ENCODE peak calls at places on chromosomes 12 and 14, in four cellular contexts. E, M, K and U are unnamed samples.

GRCh38 chr12:33486058-33486457 is 46.4 kb upstream of the SYT10 start:
- DNase-seq in K (no peak), M (no peak), E (no peak), U (no peak)

GRCh38 chr12:132493482-132494178 is 3.7 kb downstream of the FBRSL1 start:
- DNase-seq in K (no peak), M (no peak), E (no peak), U (no peak)

GRCh38 chr14:66955159-66955558 is 234.1 kb upstream of the GARIN2 start:
- DNase-seq in E (no peak), M (no peak), K (no peak), U (no peak)

GRCh38 chr12:90995041-90995440 is 9.7 kb downstream of the EPYC start:
- DNase-seq in E (no peak), K (no peak), M (no peak), U (no peak)

GRCh38 chr12:102406033-102406584 is 74.3 kb downstream of the IGF1 start:
- DNase-seq in M (peak; percentile 60), E (no peak), K (peak; percentile 68), U (no peak)

GRCh38 chr14:37047996-37048395 is 124.4 kb downstream of the SLC25A21 start:
- DNase-seq in E (no peak), K (no peak), M (no peak), U (no peak)

GRCh38 chr12:32273063-32273521 is 126.3 kb upstream of the FGD4 start:
- DNase-seq in E (no peak), K (no peak), M (no peak), U (no peak)

GRCh38 chr12:66352197-66352596 is 49.9 kb downstream of the HELB start:
- DNase-seq in E (no peak), K (peak; percentile 55), M (no peak), U (no peak)

GRCh38 chr12:80936642-80937390 is 918 bp downstream of the LIN7A start:
- DNase-seq in M (no peak), E (no peak), K (peak; percentile 77), U (peak; percentile 60)

GRCh38 chr12:2138871-2139308 is 86.1 kb downstream of the CACNA1C start:
- DNase-seq in K (no peak), M (no peak), E (no peak), U (no peak)

GRCh38 chr12:49552014-49552413 is 13.2 kb downstream of the KCNH3 start:
- DNase-seq in E (no peak), M (no peak), K (peak; percentile 60), U (no peak)

GRCh38 chr12:58920102-58920955 is at the start of gene LRIG3:
- DNase-seq in K (peak; percentile 97), E (no peak), M (peak; percentile 72), U (peak; percentile 74)

GRCh38 chr12:47755655-47756562 is 2.8 kb downstream of the RAPGEF3 start:
- DNase-seq in K (no peak), M (no peak), E (no peak), U (no peak)

GRCh38 chr14:100873083-100873482 is 30.4 kb downstream of the RTL1 start:
- DNase-seq in M (no peak), K (peak; percentile 7), E (no peak), U (no peak)

GRCh38 chr14:58272589-58273372 is 25.6 kb upstream of the ARID4A start:
- DNase-seq in M (no peak), K (no peak), E (no peak), U (no peak)

GRCh38 chr12:93243689-93244513 is 133.8 kb upstream of the NUDT4 start:
- DNase-seq in K (no peak), E (no peak), M (no peak), U (no peak)